ENCODE peak calls at places on chromosomes 4 and X, in six cellular contexts. F, A, Y, G, W and J are unnamed samples.

GRCh38 chrX:148540114-148540513 is 39.7 kb downstream of the AFF2 start:
- DNase-seq in F (no peak), A (no peak), Y (no peak), G (no peak), W (no peak), J (no peak)

GRCh38 chrX:20829665-20830481 is 544.3 kb upstream of the CNKSR2 start:
- DNase-seq in F (no peak), A (no peak), Y (no peak), G (no peak), W (no peak), J (no peak)

GRCh38 chrX:20080277-20080676 is 36.4 kb downstream of the MAP7D2 start:
- DNase-seq in F (no peak), A (no peak), Y (no peak), G (no peak), W (no peak), J (no peak)

GRCh38 chr4:88018471-88018870 is 11.0 kb downstream of the PKD2 start:
- DNase-seq in F (peak), A (no peak), Y (no peak), G (no peak), W (no peak), J (no peak)

GRCh38 chr4:25011135-25011866 is 19.4 kb downstream of the LGI2 start:
- DNase-seq in F (no peak), A (no peak), Y (no peak), G (no peak), W (no peak), J (no peak)

GRCh38 chrX:15674514-15674898 is 9.9 kb upstream of the CLTRN start:
- DNase-seq in F (peak), A (peak), Y (peak), G (peak), W (no peak), J (peak)

GRCh38 chrX:46407753-46408130 is 137.5 kb downstream of the ZNF674 start:
- DNase-seq in F (no peak), A (no peak), Y (no peak), G (no peak), W (no peak), J (no peak)

GRCh38 chr4:151193414-151193813 is 83.5 kb upstream of the PRSS48 start:
- DNase-seq in F (no peak), A (no peak), Y (no peak), G (no peak), W (no peak), J (no peak)

GRCh38 chr4:30295652-30296051 is 424.5 kb upstream of the PCDH7 start:
- DNase-seq in F (no peak), A (no peak), Y (no peak), G (no peak), W (no peak), J (no peak)

GRCh38 chrX:136691028-136691809 is 43.3 kb downstream of the CD40LG start:
- DNase-seq in F (no peak), A (no peak), Y (no peak), G (no peak), W (no peak), J (peak)

GRCh38 chr4:85681194-85681803 is 206.3 kb downstream of the ARHGAP24 start:
- DNase-seq in F (peak), A (peak), Y (no peak), G (peak), W (peak), J (no peak)

GRCh38 chrX:9231491-9231890 is 197.6 kb upstream of the FAM9B start:
- DNase-seq in F (peak), A (no peak), Y (no peak), G (no peak), W (no peak), J (no peak)

GRCh38 chr4:57661707-57662106 is 551.5 kb upstream of the IGFBP7 start:
- DNase-seq in F (no peak), A (no peak), Y (no peak), G (no peak), W (no peak), J (no peak)